ENCODE peak calls at places on chromosome 1, in nine cellular contexts. One of them, this sample, is unnamed.

GRCh38 chr1:41051022-41051421 is 29.5 kb upstream of the SLFNL1 start:
- DNase-seq in left colon: no peak
- DNase-seq in PC-9: no peak
- DNase-seq in activated naive CD8-positive, alpha-beta T cell treated with anti-CD3 and anti-CD28 coated beads, Interleukin-2, amount 50 U/mL, for 24 hours: no peak
- DNase-seq in heart right ventricle: no peak
- DNase-seq in T-helper 17 cell: no peak
- DNase-seq in upper lobe of right lung: no peak
- DNase-seq in stimulated activated CD8-positive, alpha-beta memory T cell treated with anti-CD3 and anti-CD28 coated beads, Interleukin-2, amount 100 ng/mL, for 1 hour: no peak
- DNase-seq in MG63: no peak
- DNase-seq in this sample: no peak

GRCh38 chr1:25661043-25661807 is 44.6 kb downstream of the MAN1C1 start:
- DNase-seq in left colon: no peak
- DNase-seq in PC-9: no peak
- DNase-seq in T-helper 17 cell: no peak
- DNase-seq in upper lobe of right lung: no peak
- DNase-seq in MG63: peak
- DNase-seq in activated naive CD8-positive, alpha-beta T cell treated with anti-CD3 and anti-CD28 coated beads, Interleukin-2, amount 50 U/mL, for 24 hours: no peak
- DNase-seq in stimulated activated CD8-positive, alpha-beta memory T cell treated with anti-CD3 and anti-CD28 coated beads, Interleukin-2, amount 100 ng/mL, for 1 hour: no peak
- DNase-seq in heart right ventricle: no peak
- DNase-seq in this sample: peak

GRCh38 chr1:3409737-3410434 is 44.6 kb upstream of the ARHGEF16 start:
- DNase-seq in PC-9: no peak
- DNase-seq in upper lobe of right lung: no peak
- DNase-seq in MG63: peak
- DNase-seq in heart right ventricle: peak
- DNase-seq in left colon: peak
- DNase-seq in activated naive CD8-positive, alpha-beta T cell treated with anti-CD3 and anti-CD28 coated beads, Interleukin-2, amount 50 U/mL, for 24 hours: no peak
- DNase-seq in T-helper 17 cell: no peak
- DNase-seq in stimulated activated CD8-positive, alpha-beta memory T cell treated with anti-CD3 and anti-CD28 coated beads, Interleukin-2, amount 100 ng/mL, for 1 hour: no peak
- DNase-seq in this sample: peak

GRCh38 chr1:234315091-234315541 is 58.1 kb upstream of the COA6 start:
- DNase-seq in activated naive CD8-positive, alpha-beta T cell treated with anti-CD3 and anti-CD28 coated beads, Interleukin-2, amount 50 U/mL, for 24 hours: no peak
- DNase-seq in T-helper 17 cell: no peak
- DNase-seq in left colon: no peak
- DNase-seq in stimulated activated CD8-positive, alpha-beta memory T cell treated with anti-CD3 and anti-CD28 coated beads, Interleukin-2, amount 100 ng/mL, for 1 hour: no peak
- DNase-seq in upper lobe of right lung: no peak
- DNase-seq in heart right ventricle: no peak
- DNase-seq in MG63: peak
- DNase-seq in PC-9: peak
- DNase-seq in this sample: peak

GRCh38 chr1:208216062-208216461 is 28.1 kb downstream of the PLXNA2 start:
- DNase-seq in T-helper 17 cell: no peak
- DNase-seq in activated naive CD8-positive, alpha-beta T cell treated with anti-CD3 and anti-CD28 coated beads, Interleukin-2, amount 50 U/mL, for 24 hours: no peak
- DNase-seq in MG63: peak
- DNase-seq in heart right ventricle: no peak
- DNase-seq in upper lobe of right lung: no peak
- DNase-seq in stimulated activated CD8-positive, alpha-beta memory T cell treated with anti-CD3 and anti-CD28 coated beads, Interleukin-2, amount 100 ng/mL, for 1 hour: no peak
- DNase-seq in left colon: no peak
- DNase-seq in PC-9: no peak
- DNase-seq in this sample: peak

GRCh38 chr1:174217787-174218574 is 58.7 kb downstream of the RABGAP1L start:
- DNase-seq in upper lobe of right lung: no peak
- DNase-seq in left colon: no peak
- DNase-seq in activated naive CD8-positive, alpha-beta T cell treated with anti-CD3 and anti-CD28 coated beads, Interleukin-2, amount 50 U/mL, for 24 hours: no peak
- DNase-seq in heart right ventricle: no peak
- DNase-seq in stimulated activated CD8-positive, alpha-beta memory T cell treated with anti-CD3 and anti-CD28 coated beads, Interleukin-2, amount 100 ng/mL, for 1 hour: no peak
- DNase-seq in PC-9: no peak
- DNase-seq in T-helper 17 cell: no peak
- DNase-seq in MG63: no peak
- DNase-seq in this sample: peak

GRCh38 chr1:35047188-35047858 is 15.6 kb upstream of the ZMYM6 start:
- DNase-seq in T-helper 17 cell: no peak
- DNase-seq in stimulated activated CD8-positive, alpha-beta memory T cell treated with anti-CD3 and anti-CD28 coated beads, Interleukin-2, amount 100 ng/mL, for 1 hour: no peak
- DNase-seq in left colon: no peak
- DNase-seq in heart right ventricle: no peak
- DNase-seq in upper lobe of right lung: no peak
- DNase-seq in activated naive CD8-positive, alpha-beta T cell treated with anti-CD3 and anti-CD28 coated beads, Interleukin-2, amount 50 U/mL, for 24 hours: no peak
- DNase-seq in MG63: peak
- DNase-seq in PC-9: peak
- DNase-seq in this sample: peak

GRCh38 chr1:178151831-178152230 is 57.9 kb downstream of the RASAL2 start:
- DNase-seq in PC-9: no peak
- DNase-seq in heart right ventricle: no peak
- DNase-seq in T-helper 17 cell: no peak
- DNase-seq in upper lobe of right lung: no peak
- DNase-seq in left colon: no peak
- DNase-seq in stimulated activated CD8-positive, alpha-beta memory T cell treated with anti-CD3 and anti-CD28 coated beads, Interleukin-2, amount 100 ng/mL, for 1 hour: no peak
- DNase-seq in MG63: no peak
- DNase-seq in activated naive CD8-positive, alpha-beta T cell treated with anti-CD3 and anti-CD28 coated beads, Interleukin-2, amount 50 U/mL, for 24 hours: no peak
- DNase-seq in this sample: no peak

GRCh38 chr1:208604295-208604694 is 360.1 kb upstream of the PLXNA2 start:
- DNase-seq in MG63: peak
- DNase-seq in heart right ventricle: no peak
- DNase-seq in activated naive CD8-positive, alpha-beta T cell treated with anti-CD3 and anti-CD28 coated beads, Interleukin-2, amount 50 U/mL, for 24 hours: no peak
- DNase-seq in PC-9: no peak
- DNase-seq in upper lobe of right lung: no peak
- DNase-seq in T-helper 17 cell: no peak
- DNase-seq in left colon: no peak
- DNase-seq in stimulated activated CD8-positive, alpha-beta memory T cell treated with anti-CD3 and anti-CD28 coated beads, Interleukin-2, amount 100 ng/mL, for 1 hour: no peak
- DNase-seq in this sample: peak

GRCh38 chr1:198935371-198935921 is 296.6 kb downstream of the PTPRC start:
- DNase-seq in activated naive CD8-positive, alpha-beta T cell treated with anti-CD3 and anti-CD28 coated beads, Interleukin-2, amount 50 U/mL, for 24 hours: peak
- DNase-seq in left colon: peak
- DNase-seq in upper lobe of right lung: peak
- DNase-seq in heart right ventricle: peak
- DNase-seq in PC-9: peak
- DNase-seq in MG63: peak
- DNase-seq in stimulated activated CD8-positive, alpha-beta memory T cell treated with anti-CD3 and anti-CD28 coated beads, Interleukin-2, amount 100 ng/mL, for 1 hour: no peak
- DNase-seq in T-helper 17 cell: peak
- DNase-seq in this sample: peak